ENCODE peak calls at places on chromosomes 2 and 18, in ten cellular contexts. K, E, Y, Q, P, F, M, C, O and I are unnamed samples.

GRCh38 chr2:233443511-233444183 is 89.4 kb downstream of the DGKD start:
- DNase-seq in O (peak; percentile 76), C (peak; percentile 94), K (peak; percentile 43), M (peak; percentile 84), F (peak; percentile 77), Y (peak; percentile 78), Q (peak; percentile 60), P (peak; percentile 69), E (peak; percentile 53), I (peak; percentile 38)

GRCh38 chr18:44668280-44668975 is 12.3 kb upstream of the SETBP1 start:
- DNase-seq in Y (no peak), K (no peak), C (no peak), Q (no peak), F (no peak), M (no peak), E (no peak), P (no peak), O (no peak), I (no peak)

GRCh38 chr2:46451131-46451711 is 28.1 kb upstream of the TMEM247 start:
- DNase-seq in P (no peak), K (no peak), Y (no peak), O (no peak), C (no peak), Q (no peak), F (no peak), E (no peak), M (no peak), I (no peak)

GRCh38 chr2:143123911-143124310 is 5.3 kb upstream of the ARHGAP15 start:
- DNase-seq in E (no peak), F (no peak), Q (no peak), C (no peak), P (no peak), M (no peak), Y (no peak), O (no peak), K (no peak), I (no peak)

GRCh38 chr18:22698711-22699110 is 234.4 kb upstream of the RBBP8 start:
- DNase-seq in Q (no peak), F (no peak), M (no peak), E (no peak), O (no peak), K (no peak), Y (no peak), P (no peak), C (no peak), I (no peak)

GRCh38 chr2:196566969-196567666 is 72.4 kb upstream of the CCDC150 start:
- DNase-seq in K (no peak), O (no peak), M (no peak), E (no peak), C (no peak), F (no peak), Y (no peak), P (no peak), Q (no peak), I (no peak)

GRCh38 chr2:226366920-226367319 is 432.7 kb downstream of the IRS1 start:
- DNase-seq in F (no peak), Y (no peak), C (no peak), P (no peak), M (no peak), K (no peak), E (no peak), Q (no peak), O (no peak), I (no peak)

GRCh38 chr2:205407984-205408383 is 274.3 kb upstream of the NRP2 start:
- DNase-seq in O (no peak), Q (no peak), M (no peak), P (no peak), Y (no peak), K (peak; percentile 79), E (no peak), C (no peak), F (no peak), I (no peak)

GRCh38 chr2:112614201-112614840 is 29.9 kb downstream of the CHCHD5 start:
- DNase-seq in K (no peak), O (no peak), C (no peak), Y (no peak), P (no peak), E (no peak), Q (no peak), F (peak; percentile 58), M (no peak), I (no peak)

GRCh38 chr18:68733693-68734092 is 18.8 kb upstream of the TMX3 start:
- DNase-seq in Q (no peak), E (no peak), P (no peak), C (no peak), M (no peak), K (no peak), O (no peak), Y (no peak), F (no peak), I (no peak)

GRCh38 chr18:35456181-35456850 is 41.4 kb downstream of the INO80C start:
- DNase-seq in K (no peak), F (no peak), Y (no peak), E (peak; percentile 26), Q (no peak), C (no peak), O (no peak), M (no peak), P (no peak), I (no peak)

GRCh38 chr2:162123806-162124758 is 28.0 kb downstream of the GCG start:
- DNase-seq in Y (no peak), P (no peak), C (no peak), O (no peak), F (peak; percentile 68), K (peak; percentile 70), E (peak; percentile 61), Q (peak; percentile 24), M (no peak), I (no peak)

GRCh38 chr18:78971511-78972245 is 7.9 kb upstream of the SALL3 start:
- DNase-seq in O (no peak), F (no peak), K (no peak), Y (no peak), C (no peak), P (no peak), M (no peak), Q (no peak), E (no peak), I (no peak)

GRCh38 chr2:43038034-43038719 is 188.2 kb downstream of the ZFP36L2 start:
- DNase-seq in E (no peak), M (no peak), O (no peak), K (no peak), Q (no peak), C (no peak), F (no peak), Y (no peak), P (peak; percentile 21), I (no peak)

GRCh38 chr2:175036582-175037018 is 31.4 kb upstream of the CHN1 start:
- DNase-seq in M (no peak), C (peak; percentile 16), P (no peak), Q (no peak), O (no peak), K (no peak), Y (no peak), E (peak; percentile 12), F (peak; percentile 33), I (no peak)